ENCODE peak calls at places on chromosomes 7 and 10, in five cellular contexts. H, U, M, G and K are unnamed samples.

GRCh38 chr7:103859699-103860098 is 129.8 kb downstream of the RELN start:
- DNase-seq in H (no peak), U (no peak), M (no peak), G (no peak), K (no peak)

GRCh38 chr10:75395955-75396860 is 5.4 kb downstream of the ZNF503 start:
- DNase-seq in H (peak), U (no peak), M (peak), G (no peak), K (peak)

GRCh38 chr10:106213493-106213892 is 951.0 kb downstream of the SORCS1 start:
- DNase-seq in H (no peak), U (no peak), M (no peak), G (no peak), K (no peak)

GRCh38 chr7:123435080-123435700 is 99.2 kb downstream of the IQUB start:
- DNase-seq in H (no peak), U (no peak), M (no peak), G (no peak), K (no peak)

GRCh38 chr10:16792675-16793074 is 24.5 kb downstream of the RSU1 start:
- DNase-seq in H (peak), U (no peak), M (no peak), G (no peak), K (no peak)

GRCh38 chr7:29297194-29297890 is 102.8 kb downstream of the CHN2 start:
- DNase-seq in H (no peak), U (peak), M (no peak), G (no peak), K (peak)

GRCh38 chr10:78977761-78978305 is 90.9 kb upstream of the ZMIZ1 start:
- DNase-seq in H (peak), U (no peak), M (peak), G (no peak), K (no peak)

GRCh38 chr7:82020076-82020475 is 250.2 kb upstream of the HGF start:
- DNase-seq in H (no peak), U (peak), M (no peak), G (no peak), K (no peak)

GRCh38 chr7:16528520-16528919 is 1.9 kb downstream of the LRRC72 start:
- DNase-seq in H (peak), U (no peak), M (no peak), G (no peak), K (no peak)

GRCh38 chr7:95723583-95724180 is 48.7 kb upstream of the DYNC1I1 start:
- DNase-seq in H (peak), U (peak), M (no peak), G (no peak), K (peak)

GRCh38 chr10:9111983-9112382 is 1057.5 kb downstream of the GATA3 start:
- DNase-seq in H (no peak), U (no peak), M (no peak), G (no peak), K (no peak)

GRCh38 chr10:119104653-119105024 is 726 bp downstream of the DENND10 start:
- DNase-seq in H (no peak), U (peak), M (peak), G (peak), K (no peak)

GRCh38 chr10:71486465-71487114 is 89.9 kb downstream of the CDH23 start:
- DNase-seq in H (peak), U (peak), M (peak), G (peak), K (peak)

GRCh38 chr10:124231188-124232135 is 138.1 kb upstream of the CHST15 start:
- DNase-seq in H (no peak), U (peak), M (no peak), G (peak), K (no peak)

GRCh38 chr7:77800158-77800557 is 1.6 kb downstream of the PHTF2 start:
- DNase-seq in H (peak), U (peak), M (no peak), G (no peak), K (no peak)

GRCh38 chr10:76649723-76650127 is 987.9 kb downstream of the KCNMA1 start:
- DNase-seq in H (peak), U (no peak), M (no peak), G (no peak), K (no peak)

GRCh38 chr7:116259821-116260440 is 49.6 kb downstream of the TES start:
- DNase-seq in H (peak), U (no peak), M (no peak), G (no peak), K (no peak)

GRCh38 chr7:151459726-151460473 is 20.0 kb upstream of the CRYGN start:
- DNase-seq in H (peak), U (no peak), M (peak), G (no peak), K (no peak)

GRCh38 chr10:103592186-103593021 is 98.9 kb downstream of the NEURL1 start:
- DNase-seq in H (peak), U (peak), M (no peak), G (peak), K (peak)

GRCh38 chr10:122112625-122113160 is 123.7 kb downstream of the TACC2 start:
- DNase-seq in H (peak), U (peak), M (peak), G (no peak), K (peak)

GRCh38 chr10:48406204-48406603 is 99.7 kb downstream of the MAPK8 start:
- DNase-seq in H (peak), U (peak), M (no peak), G (no peak), K (no peak)

GRCh38 chr7:29359480-29360093 is 165.0 kb downstream of the CHN2 start:
- DNase-seq in H (no peak), U (no peak), M (no peak), G (no peak), K (no peak)

GRCh38 chr7:35537067-35538023 is 157.6 kb downstream of the HERPUD2 start:
- DNase-seq in H (peak), U (peak), M (peak), G (peak), K (peak)

GRCh38 chr7:140564643-140565042 is 76.0 kb downstream of the DENND2A start:
- DNase-seq in H (no peak), U (no peak), M (no peak), G (no peak), K (no peak)

GRCh38 chr10:86310291-86310690 is 56.3 kb downstream of the GRID1 start:
- DNase-seq in H (no peak), U (no peak), M (no peak), G (no peak), K (no peak)

GRCh38 chr7:12642539-12642938 is 44.9 kb upstream of the ARL4A start:
- DNase-seq in H (no peak), U (no peak), M (no peak), G (no peak), K (no peak)

GRCh38 chr7:116316838-116317612 is 106.7 kb downstream of the TES start:
- DNase-seq in H (peak), U (no peak), M (no peak), G (peak), K (no peak)

GRCh38 chr10:79299397-79300370 is 47.6 kb upstream of the PPIF start:
- DNase-seq in H (peak), U (no peak), M (no peak), G (no peak), K (no peak)